ENCODE peak calls at places on chromosomes 4 and X, in six cellular contexts. M, O, P, V, T and I are unnamed samples.

GRCh38 chrX:130120746-130121504 is 10.6 kb upstream of the ELF4 start:
- DNase-seq in T (no peak), P (peak), O (peak), V (peak), M (peak), I (peak)

GRCh38 chrX:31215277-31215815 is 143.5 kb upstream of the FTHL17 start:
- DNase-seq in T (no peak), M (no peak), O (no peak), P (no peak), V (no peak), I (no peak)

GRCh38 chr4:56425518-56425917 is 9.9 kb downstream of the PPAT start:
- DNase-seq in O (no peak), T (no peak), V (no peak), P (no peak), M (no peak), I (no peak)

GRCh38 chrX:13094780-13095425 is 50.5 kb upstream of the FAM9C start:
- DNase-seq in P (no peak), T (no peak), M (no peak), V (no peak), O (no peak), I (no peak)

GRCh38 chr4:93066746-93067145 is 761.8 kb upstream of the ATOH1 start:
- DNase-seq in V (no peak), M (no peak), P (no peak), O (no peak), T (no peak), I (no peak)

GRCh38 chr4:2287594-2287915 is 25.6 kb upstream of the MXD4 start:
- DNase-seq in O (no peak), M (no peak), V (no peak), T (peak), P (no peak), I (no peak)

GRCh38 chr4:25060586-25061340 is 30.0 kb upstream of the LGI2 start:
- DNase-seq in T (no peak), V (no peak), M (no peak), P (no peak), O (no peak), I (no peak)

GRCh38 chrX:133674726-133675470 is 259.6 kb upstream of the GPC4 start:
- DNase-seq in O (no peak), P (no peak), M (no peak), T (no peak), V (no peak), I (no peak)

GRCh38 chr4:25694466-25694865 is 38.8 kb downstream of the SLC34A2 start:
- DNase-seq in M (no peak), P (no peak), T (no peak), V (no peak), O (no peak), I (no peak)

GRCh38 chr4:98482847-98483806 is 175.3 kb downstream of the TSPAN5 start:
- DNase-seq in P (no peak), M (no peak), O (no peak), T (no peak), V (no peak), I (no peak)

GRCh38 chr4:4574792-4575191 is 32.9 kb upstream of the STX18 start:
- DNase-seq in O (peak), P (peak), V (no peak), T (no peak), M (no peak), I (no peak)

GRCh38 chr4:4555916-4556315 is 14.1 kb upstream of the STX18 start:
- DNase-seq in T (no peak), P (no peak), M (no peak), O (no peak), V (no peak), I (no peak)

GRCh38 chr4:98148856-98149255 is 5.6 kb upstream of the STPG2 start:
- DNase-seq in M (no peak), O (no peak), V (no peak), P (no peak), T (no peak), I (no peak)

GRCh38 chrX:154827194-154827593 is 7.3 kb downstream of the SMIM9 start:
- DNase-seq in O (no peak), T (no peak), P (no peak), V (no peak), M (no peak), I (no peak)

GRCh38 chrX:11558972-11559371 is 106.7 kb downstream of the ARHGAP6 start:
- DNase-seq in P (no peak), V (peak), M (peak), T (no peak), O (no peak), I (peak)

GRCh38 chrX:129115104-129115503 is 408.2 kb downstream of the SMARCA1 start:
- DNase-seq in V (no peak), O (peak), T (no peak), M (no peak), P (peak), I (peak)

GRCh38 chr4:103451341-103451740 is 253.2 kb upstream of the CENPE start:
- DNase-seq in T (no peak), M (no peak), V (no peak), O (no peak), P (no peak), I (no peak)

GRCh38 chrX:119174900-119175299 is 47.3 kb upstream of the KIAA1210 start:
- DNase-seq in T (no peak), V (no peak), O (no peak), P (no peak), M (no peak), I (no peak)

GRCh38 chrX:140709421-140709846 is at the start of gene LINC00632:
- DNase-seq in T (no peak), M (no peak), O (peak), P (no peak), V (no peak), I (no peak)

GRCh38 chr4:41696768-41697167 is 51.8 kb downstream of the PHOX2B start:
- DNase-seq in O (no peak), P (no peak), M (no peak), V (no peak), T (no peak), I (no peak)

GRCh38 chr4:157804986-157805385 is 367.8 kb downstream of the GASK1B start:
- DNase-seq in M (no peak), P (no peak), V (no peak), O (no peak), T (no peak), I (no peak)

GRCh38 chrX:37921758-37922157 is 74.4 kb upstream of the DYNLT3 start:
- DNase-seq in V (no peak), M (no peak), O (no peak), T (no peak), P (no peak), I (no peak)

GRCh38 chr4:168852933-168853713 is 156.9 kb downstream of the CBR4 start:
- DNase-seq in T (no peak), P (no peak), M (no peak), V (no peak), O (no peak), I (no peak)

GRCh38 chr4:54802336-54802735 is 144.6 kb downstream of the KIT start:
- DNase-seq in M (no peak), V (no peak), P (no peak), O (no peak), T (no peak), I (no peak)

GRCh38 chr4:150164055-150164454 is 85.8 kb downstream of the DCLK2 start:
- DNase-seq in T (no peak), M (no peak), V (no peak), P (no peak), O (no peak), I (no peak)

GRCh38 chrX:40684092-40684491 is 36.7 kb upstream of the CXorf38 start:
- DNase-seq in T (no peak), V (no peak), P (peak), O (no peak), M (no peak), I (no peak)

GRCh38 chr4:177442623-177443155 is 452 bp upstream of the AGA start:
- DNase-seq in M (no peak), V (peak), O (no peak), T (no peak), P (no peak), I (no peak)